ENCODE peak calls at places on chromosomes 6 and 20, in seven cellular contexts. One of them, this sample, is unnamed.

GRCh38 chr6:105259912-105260889 is 80.4 kb upstream of the POPDC3 start:
- DNase-seq in pancreas: no peak
- DNase-seq in HEK293T: no peak
- DNase-seq in RPMI7951: peak
- DNase-seq in NCI-H1436: peak
- DNase-seq in neuronal stem cell: peak
- DNase-seq in ELF-1: no peak
- DNase-seq in this sample: no peak

GRCh38 chr20:1423625-1424106 is 30.8 kb upstream of the FKBP1A start:
- DNase-seq in ELF-1: peak
- DNase-seq in HEK293T: peak
- DNase-seq in NCI-H1436: peak
- DNase-seq in RPMI7951: peak
- DNase-seq in pancreas: peak
- DNase-seq in neuronal stem cell: peak
- DNase-seq in this sample: no peak

GRCh38 chr6:13761361-13762036 is 49.9 kb upstream of the RANBP9 start:
- DNase-seq in pancreas: no peak
- DNase-seq in HEK293T: no peak
- DNase-seq in neuronal stem cell: no peak
- DNase-seq in RPMI7951: no peak
- DNase-seq in ELF-1: no peak
- DNase-seq in NCI-H1436: no peak
- DNase-seq in this sample: no peak

GRCh38 chr6:11324453-11325023 is 92.1 kb upstream of the NEDD9 start:
- DNase-seq in HEK293T: no peak
- DNase-seq in ELF-1: no peak
- DNase-seq in neuronal stem cell: no peak
- DNase-seq in NCI-H1436: no peak
- DNase-seq in RPMI7951: no peak
- DNase-seq in pancreas: no peak
- DNase-seq in this sample: no peak

GRCh38 chr6:113739066-113739655 is 118.0 kb upstream of the MARCKS start:
- DNase-seq in ELF-1: no peak
- DNase-seq in HEK293T: no peak
- DNase-seq in pancreas: no peak
- DNase-seq in neuronal stem cell: no peak
- DNase-seq in RPMI7951: peak
- DNase-seq in NCI-H1436: no peak
- DNase-seq in this sample: no peak

GRCh38 chr6:158110986-158111385 is 57.1 kb downstream of the SERAC1 start:
- DNase-seq in ELF-1: no peak
- DNase-seq in neuronal stem cell: no peak
- DNase-seq in NCI-H1436: no peak
- DNase-seq in RPMI7951: no peak
- DNase-seq in HEK293T: no peak
- DNase-seq in pancreas: no peak
- DNase-seq in this sample: no peak

GRCh38 chr20:3751664-3752385 is 15.7 kb downstream of the ADISSP start:
- DNase-seq in pancreas: peak
- DNase-seq in ELF-1: peak
- DNase-seq in HEK293T: no peak
- DNase-seq in neuronal stem cell: no peak
- DNase-seq in NCI-H1436: peak
- DNase-seq in RPMI7951: peak
- DNase-seq in this sample: no peak

GRCh38 chr6:146857180-146857959 is 258.6 kb downstream of the ADGB start:
- DNase-seq in RPMI7951: peak
- DNase-seq in NCI-H1436: peak
- DNase-seq in HEK293T: peak
- DNase-seq in neuronal stem cell: peak
- DNase-seq in ELF-1: peak
- DNase-seq in pancreas: peak
- DNase-seq in this sample: no peak